ENCODE peak calls at places on chromosomes 3 and 15, in eight cellular contexts. E, T, O, D, U, J, S and C are unnamed samples.

GRCh38 chr15:57031605-57032004 is 113.2 kb downstream of the TCF12 start:
- DNase-seq in E (no peak), T (no peak), O (no peak), D (peak), U (peak), J (no peak), S (no peak), C (no peak)

GRCh38 chr3:56282341-56282740 is 185.9 kb downstream of the ERC2 start:
- DNase-seq in E (no peak), T (no peak), O (no peak), D (no peak), U (no peak), J (no peak), S (no peak), C (peak)

GRCh38 chr3:14252321-14253021 is 73.9 kb downstream of the LSM3 start:
- DNase-seq in E (no peak), T (no peak), O (no peak), D (no peak), U (peak), J (no peak), S (no peak), C (no peak)

GRCh38 chr3:197393711-197394110 is 95.3 kb upstream of the DLG1 start:
- DNase-seq in E (no peak), T (no peak), O (no peak), D (no peak), U (no peak), J (no peak), S (peak), C (no peak)

GRCh38 chr3:34568766-34569165 is 770.3 kb downstream of the PDCD6IP start:
- DNase-seq in E (no peak), T (no peak), O (no peak), D (no peak), U (no peak), J (no peak), S (no peak), C (no peak)

GRCh38 chr3:114333180-114333922 is 39.5 kb downstream of the TIGIT start:
- DNase-seq in E (no peak), T (no peak), O (no peak), D (no peak), U (no peak), J (peak), S (no peak), C (no peak)

GRCh38 chr3:127206611-127207516 is 13.9 kb downstream of the PRR23E start:
- DNase-seq in E (no peak), T (no peak), O (no peak), D (no peak), U (no peak), J (no peak), S (no peak), C (no peak)

GRCh38 chr3:45477026-45477725 is 88.8 kb downstream of the LARS2 start:
- DNase-seq in E (no peak), T (no peak), O (no peak), D (no peak), U (no peak), J (no peak), S (no peak), C (no peak)

GRCh38 chr15:64599226-64599625 is 138.8 kb downstream of the ZNF609 start:
- DNase-seq in E (no peak), T (no peak), O (no peak), D (no peak), U (peak), J (no peak), S (no peak), C (no peak)

GRCh38 chr3:1693145-1693544 is 405.5 kb upstream of the CNTN4 start:
- DNase-seq in E (no peak), T (no peak), O (no peak), D (no peak), U (no peak), J (no peak), S (no peak), C (no peak)

GRCh38 chr15:38612159-38612863 is 47.7 kb upstream of the RASGRP1 start:
- DNase-seq in E (no peak), T (no peak), O (peak), D (no peak), U (no peak), J (no peak), S (no peak), C (no peak)

GRCh38 chr3:31479431-31479830 is 53.3 kb upstream of the STT3B start:
- DNase-seq in E (no peak), T (no peak), O (no peak), D (no peak), U (no peak), J (no peak), S (no peak), C (no peak)

GRCh38 chr15:66294932-66295235 is 1.5 kb downstream of the DIS3L start:
- DNase-seq in E (peak), T (no peak), O (no peak), D (peak), U (no peak), J (no peak), S (no peak), C (peak)

GRCh38 chr3:187352581-187353575 is 15.3 kb upstream of the RTP4 start:
- DNase-seq in E (no peak), T (peak), O (no peak), D (no peak), U (peak), J (no peak), S (no peak), C (no peak)

GRCh38 chr3:81863714-81864113 is 102.3 kb upstream of the GBE1 start:
- DNase-seq in E (no peak), T (no peak), O (no peak), D (no peak), U (no peak), J (no peak), S (no peak), C (no peak)

GRCh38 chr3:48592519-48593087 is 2.5 kb downstream of the COL7A1 start:
- DNase-seq in E (no peak), T (no peak), O (no peak), D (no peak), U (peak), J (no peak), S (no peak), C (peak)

GRCh38 chr15:41154412-41154811 is 38.3 kb upstream of the INO80 start:
- DNase-seq in E (no peak), T (no peak), O (no peak), D (no peak), U (peak), J (no peak), S (no peak), C (peak)

GRCh38 chr15:75201609-75202250 is at the start of gene C15orf39:
- DNase-seq in E (no peak), T (peak), O (peak), D (peak), U (peak), J (peak), S (peak), C (peak)

GRCh38 chr3:184133840-184134745 is 1.1 kb upstream of the EIF2B5 start:
- DNase-seq in E (peak), T (peak), O (peak), D (peak), U (peak), J (peak), S (peak), C (peak)

GRCh38 chr3:65776494-65776893 is 262.2 kb downstream of the MAGI1 start:
- DNase-seq in E (peak), T (no peak), O (no peak), D (no peak), U (peak), J (no peak), S (no peak), C (peak)

GRCh38 chr15:66630801-66631351 is 65.1 kb upstream of the LCTL start:
- DNase-seq in E (no peak), T (no peak), O (no peak), D (no peak), U (no peak), J (no peak), S (no peak), C (no peak)

GRCh38 chr3:64266065-64266874 is 41.0 kb upstream of the PRICKLE2 start:
- DNase-seq in E (peak), T (no peak), O (no peak), D (no peak), U (peak), J (no peak), S (no peak), C (peak)